ENCODE peak calls at places on chromosomes 4 and X, in four cellular contexts. O is K562, W is SK-N-SH, F is GM12878. J is an unnamed sample.

GRCh38 chr4:121462660-121463261 is 81.9 kb upstream of the QRFPR start:
- DNase-seq in W (peak; percentile 10), O (peak; percentile 16), F (no peak), J (peak; percentile 34)

GRCh38 chr4:170007113-170007512 is 19.1 kb downstream of the MFAP3L start:
- DNase-seq in O (peak; percentile 65), F (no peak), W (no peak), J (no peak)

GRCh38 chr4:55050418-55050950 is 74.9 kb downstream of the KDR start:
- DNase-seq in W (no peak), O (no peak), F (no peak), J (no peak)

GRCh38 chr4:24624381-24624780 is 40.0 kb upstream of the DHX15 start:
- DNase-seq in W (no peak), F (no peak), O (no peak), J (no peak)

GRCh38 chr4:147707892-147708672 is 23.8 kb upstream of the ARHGAP10 start:
- DNase-seq in W (peak; percentile 57), F (no peak), O (peak; percentile 40), J (peak; percentile 38)

GRCh38 chr4:109155682-109156243 is 146.7 kb downstream of the COL25A1 start:
- DNase-seq in O (no peak), F (no peak), W (no peak), J (no peak)

GRCh38 chr4:17323619-17324400 is 188.1 kb downstream of the QDPR start:
- DNase-seq in W (no peak), F (no peak), O (no peak), J (no peak)

GRCh38 chr4:147312376-147313046 is 168.4 kb upstream of the EDNRA start:
- DNase-seq in O (no peak), W (no peak), F (no peak), J (no peak)

GRCh38 chr4:7043521-7044414 is 596 bp downstream of the TADA2B start:
- DNase-seq in W (no peak), F (no peak), O (peak; percentile 57), J (peak; percentile 35)

GRCh38 chr4:74933562-74934015 is 673 bp downstream of the PARM1 start:
- DNase-seq in O (no peak), W (peak; percentile 6), F (no peak), J (no peak)

GRCh38 chr4:74932010-74932409 is 906 bp upstream of the PARM1 start:
- DNase-seq in W (no peak), F (no peak), O (no peak), J (no peak)

GRCh38 chr4:74932832-74933561 is at the start of gene PARM1:
- DNase-seq in F (no peak), W (peak; percentile 58), O (peak; percentile 55), J (peak; percentile 97)

GRCh38 chr4:74934822-74935326 is 2.0 kb downstream of the PARM1 start:
- DNase-seq in F (no peak), O (no peak), W (no peak), J (no peak)

GRCh38 chr4:74934016-74934821 is 1.3 kb downstream of the PARM1 start:
- DNase-seq in W (peak; percentile 7), O (no peak), F (no peak), J (peak; percentile 62)
- TF ChIP-seq USF1 in W (no peak), O (no peak), F (no peak), J (no peak)

GRCh38 chr4:28464823-28465222 is 1604.2 kb downstream of the STIM2 start:
- DNase-seq in F (no peak), W (no peak), O (no peak), J (no peak)

GRCh38 chr4:28463184-28463690 is 1602.6 kb downstream of the STIM2 start:
- DNase-seq in O (no peak), F (no peak), W (no peak), J (no peak)

GRCh38 chr4:28462766-28463165 is 1602.1 kb downstream of the STIM2 start:
- DNase-seq in O (no peak), F (no peak), W (no peak), J (no peak)
- TF ChIP-seq USF1 in O (no peak), F (no peak), W (no peak), J (no peak)

DNA sequence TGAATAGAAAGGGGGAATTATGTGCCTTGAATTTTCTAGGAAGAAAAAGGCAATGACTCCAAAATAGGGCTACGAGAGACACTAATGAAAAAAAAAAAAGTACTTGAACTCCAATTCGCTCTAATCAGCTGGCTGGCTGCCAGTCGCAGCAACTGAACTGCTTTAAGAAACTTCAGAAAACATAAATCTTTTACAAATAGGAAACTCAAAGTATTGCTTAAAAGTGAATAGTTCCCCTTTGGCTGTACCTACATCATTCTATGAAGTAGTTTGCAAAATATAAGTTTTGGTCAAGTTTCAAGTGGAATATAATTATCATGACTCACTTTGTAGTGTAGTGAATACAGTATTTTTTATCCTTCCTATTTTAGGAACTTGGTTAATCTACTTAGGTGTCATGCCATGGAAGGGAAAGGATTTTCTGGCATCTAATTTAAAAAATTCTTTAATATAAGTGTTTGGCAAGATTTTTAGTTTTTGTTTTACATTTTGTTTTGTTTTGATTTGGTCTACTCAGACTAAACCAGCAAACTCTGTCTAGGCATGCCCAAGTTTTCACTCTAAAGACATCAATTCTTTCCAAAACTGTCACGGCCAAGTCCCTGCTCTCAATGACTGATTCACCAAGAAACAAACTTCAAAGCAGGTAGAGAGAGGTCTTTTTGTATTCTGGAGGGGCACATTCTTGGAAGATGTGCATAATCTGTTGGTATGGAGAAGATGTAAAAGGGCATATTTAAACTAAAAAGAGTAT is 382.4 kb upstream of the GALNT7 start:
- DNase-seq in W (no peak), O (no peak), F (no peak), J (no peak)
- TF ChIP-seq USF1 in W (no peak), O (no peak), F (no peak), J (no peak)

GRCh38 chrX:23825675-23826074 is 42.7 kb downstream of the SAT1 start:
- DNase-seq in W (no peak), O (no peak), F (no peak), J (no peak)

GRCh38 chrX:23828894-23829293 is 45.9 kb downstream of the SAT1 start:
- DNase-seq in O (no peak), F (no peak), W (no peak), J (no peak)

GRCh38 chrX:23822397-23822796 is 39.4 kb downstream of the SAT1 start:
- DNase-seq in O (no peak), W (no peak), F (no peak), J (no peak)

GRCh38 chrX:23826216-23826615 is 43.2 kb downstream of the SAT1 start:
- DNase-seq in W (no peak), O (no peak), F (no peak), J (no peak)

GRCh38 chrX:23826653-23827052 is 43.7 kb downstream of the SAT1 start:
- DNase-seq in W (no peak), O (no peak), F (no peak), J (no peak)
- TF ChIP-seq USF1 in W (no peak), O (no peak), F (no peak), J (no peak)

DNA sequence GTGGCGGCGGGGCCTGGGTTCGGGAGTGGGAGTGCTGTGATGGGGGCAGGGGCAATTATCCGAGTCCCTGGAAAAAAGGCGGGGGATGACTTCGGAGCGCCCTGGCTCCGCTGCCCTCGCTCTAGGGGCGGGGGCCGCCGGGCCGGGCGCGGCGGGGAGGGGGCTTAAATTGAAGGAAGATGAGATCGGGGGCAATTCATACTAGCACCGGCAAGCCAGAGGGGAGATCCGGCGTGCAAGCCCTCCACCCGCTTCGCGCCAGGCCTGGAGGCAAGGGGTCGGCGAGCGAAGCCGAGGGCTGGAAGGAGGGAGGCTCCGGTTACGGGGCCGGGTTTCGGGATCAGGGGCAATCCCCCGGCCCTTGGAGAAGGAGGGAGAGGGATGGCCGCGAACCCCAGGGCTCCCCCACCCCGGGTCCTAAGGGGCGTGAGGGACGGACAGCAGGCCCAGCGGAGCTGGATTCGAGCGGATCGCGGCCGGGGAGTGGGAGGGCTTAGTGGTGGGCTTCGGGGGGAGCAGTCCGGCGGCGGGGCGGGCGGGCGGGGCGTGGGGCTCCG is 1.2 kb downstream of the BCORL1 start:
- DNase-seq in O (peak; percentile 44), W (peak; percentile 80), F (no peak), J (peak; percentile 34)
- TF ChIP-seq USF1 in O (no peak), W (no peak), F (no peak), J (no peak)

GRCh38 chr4:77240469-77241066 is 83.6 kb downstream of the CCNG2 start:
- DNase-seq in F (no peak), W (peak; percentile 53), O (peak; percentile 80), J (peak; percentile 89)
- TF ChIP-seq USF1 in F (no peak), W (no peak), O (no peak), J (no peak)

GRCh38 chrX:63282828-63283227 is 68.3 kb downstream of the SPIN4 start:
- DNase-seq in W (no peak), F (no peak), O (no peak), J (no peak)

GRCh38 chrX:63283331-63283730 is 67.8 kb downstream of the SPIN4 start:
- DNase-seq in F (no peak), O (no peak), W (no peak), J (no peak)

GRCh38 chrX:63281465-63281864 is 69.7 kb downstream of the SPIN4 start:
- DNase-seq in O (no peak), F (no peak), W (no peak), J (no peak)

DNA sequence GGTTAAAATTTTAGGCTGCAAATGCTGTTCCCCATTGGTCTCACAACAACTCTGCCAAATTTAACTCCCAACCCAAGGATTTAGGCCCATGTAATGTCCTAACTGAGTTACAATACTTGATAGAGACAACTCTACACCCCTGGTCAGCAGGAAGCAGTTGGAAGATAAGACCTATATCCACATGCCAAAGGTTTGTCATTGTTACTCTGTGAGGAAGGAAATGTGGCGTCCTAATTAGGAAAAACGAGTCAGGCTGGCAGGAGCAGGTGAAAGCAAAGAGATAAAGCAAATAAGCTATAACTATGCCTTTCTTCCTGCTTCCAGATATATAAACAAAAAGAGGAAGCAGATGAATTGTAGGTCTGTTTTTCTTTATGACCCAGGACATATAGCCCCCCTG is 69.1 kb downstream of the SPIN4 start:
- DNase-seq in W (no peak), O (no peak), F (no peak), J (no peak)
- TF ChIP-seq USF1 in W (no peak), O (no peak), F (no peak), J (no peak)

DNA sequence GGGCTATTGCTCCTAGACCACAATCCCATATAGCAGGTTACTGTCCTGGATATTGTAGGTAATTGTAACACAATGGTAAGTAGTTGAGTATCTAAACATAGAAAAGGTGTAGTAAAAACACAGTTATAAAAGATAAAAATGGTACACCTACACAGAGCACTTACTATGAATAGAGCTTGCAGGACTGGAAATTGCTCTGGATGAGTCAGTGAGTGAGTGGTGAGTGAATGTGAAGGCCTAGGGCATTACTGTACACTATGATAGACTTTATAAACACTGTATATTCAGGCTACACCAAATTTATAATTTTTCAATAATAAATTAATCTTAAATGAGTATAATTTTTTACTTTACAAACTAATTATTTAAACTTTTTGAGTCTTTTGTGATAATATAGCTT is 425.7 kb downstream of the PABPC4L start:
- DNase-seq in F (no peak), W (no peak), O (no peak), J (no peak)
- TF ChIP-seq USF1 in F (no peak), W (no peak), O (no peak), J (no peak)

GRCh38 chrX:43961699-43962098 is 11.5 kb downstream of the NDP start:
- DNase-seq in O (peak; percentile 15), W (no peak), F (no peak), J (no peak)

GRCh38 chrX:43963726-43964125 is 9.5 kb downstream of the NDP start:
- DNase-seq in F (no peak), W (no peak), O (no peak), J (no peak)

GRCh38 chrX:43956034-43956433 is 17.2 kb downstream of the NDP start:
- DNase-seq in O (no peak), F (no peak), W (no peak), J (no peak)

GRCh38 chrX:43962636-43963035 is 10.6 kb downstream of the NDP start:
- DNase-seq in F (no peak), W (no peak), O (no peak), J (no peak)

GRCh38 chrX:43958529-43958928 is 14.7 kb downstream of the NDP start:
- DNase-seq in O (peak; percentile 47), F (peak; percentile 13), W (peak; percentile 64), J (no peak)
- TF ChIP-seq USF1 in O (no peak), F (no peak), W (no peak), J (no peak)